ENCODE peak calls at places on chromosomes 5 and 9, in six cellular contexts. One of them, this sample, is unnamed.

GRCh38 chr5:91345466-91345865 is 37.7 kb downstream of the ARRDC3 start:
- DNase-seq in NCI-H1092: no peak
- DNase-seq in iPS DF 19.7: no peak
- DNase-seq in brain microvascular endothelial cell: no peak
- DNase-seq in activated naive CD4-positive, alpha-beta T cell treated with Interleukin-2 at 50 U/mL for 16 hours: no peak
- DNase-seq in SW 1271: no peak
- DNase-seq in this sample: no peak

GRCh38 chr5:65828507-65828906 is 97.9 kb upstream of the ERBIN start:
- DNase-seq in activated naive CD4-positive, alpha-beta T cell treated with Interleukin-2 at 50 U/mL for 16 hours: no peak
- DNase-seq in brain microvascular endothelial cell: no peak
- DNase-seq in iPS DF 19.7: no peak
- DNase-seq in NCI-H1092: no peak
- DNase-seq in SW 1271: no peak
- DNase-seq in this sample: no peak

GRCh38 chr9:126704157-126704941 is 90.6 kb downstream of the LMX1B start:
- DNase-seq in iPS DF 19.7: no peak
- DNase-seq in activated naive CD4-positive, alpha-beta T cell treated with Interleukin-2 at 50 U/mL for 16 hours: peak
- DNase-seq in brain microvascular endothelial cell: peak
- DNase-seq in NCI-H1092: no peak
- DNase-seq in SW 1271: no peak
- DNase-seq in this sample: peak

GRCh38 chr9:83572524-83572923 is 34.3 kb upstream of the FRMD3 start:
- DNase-seq in NCI-H1092: no peak
- DNase-seq in SW 1271: no peak
- DNase-seq in iPS DF 19.7: no peak
- DNase-seq in brain microvascular endothelial cell: peak
- DNase-seq in activated naive CD4-positive, alpha-beta T cell treated with Interleukin-2 at 50 U/mL for 16 hours: no peak
- DNase-seq in this sample: no peak

GRCh38 chr9:82209797-82210470 is 221.4 kb downstream of the SPATA31D1 start:
- DNase-seq in iPS DF 19.7: no peak
- DNase-seq in activated naive CD4-positive, alpha-beta T cell treated with Interleukin-2 at 50 U/mL for 16 hours: no peak
- DNase-seq in brain microvascular endothelial cell: no peak
- DNase-seq in SW 1271: no peak
- DNase-seq in NCI-H1092: no peak
- DNase-seq in this sample: no peak

GRCh38 chr5:158789441-158789840 is 310.3 kb downstream of the EBF1 start:
- DNase-seq in iPS DF 19.7: no peak
- DNase-seq in SW 1271: no peak
- DNase-seq in activated naive CD4-positive, alpha-beta T cell treated with Interleukin-2 at 50 U/mL for 16 hours: no peak
- DNase-seq in NCI-H1092: no peak
- DNase-seq in brain microvascular endothelial cell: no peak
- DNase-seq in this sample: no peak

GRCh38 chr5:80109549-80110478 is 74.7 kb downstream of the THBS4 start:
- DNase-seq in NCI-H1092: peak
- DNase-seq in SW 1271: no peak
- DNase-seq in activated naive CD4-positive, alpha-beta T cell treated with Interleukin-2 at 50 U/mL for 16 hours: no peak
- DNase-seq in brain microvascular endothelial cell: no peak
- DNase-seq in iPS DF 19.7: no peak
- DNase-seq in this sample: no peak

GRCh38 chr5:150131461-150131860 is 24.2 kb downstream of the PDGFRB start:
- DNase-seq in NCI-H1092: no peak
- DNase-seq in iPS DF 19.7: no peak
- DNase-seq in brain microvascular endothelial cell: no peak
- DNase-seq in SW 1271: no peak
- DNase-seq in activated naive CD4-positive, alpha-beta T cell treated with Interleukin-2 at 50 U/mL for 16 hours: no peak
- DNase-seq in this sample: no peak

GRCh38 chr5:125550237-125550636 is 803.8 kb upstream of the ZNF608 start:
- DNase-seq in iPS DF 19.7: no peak
- DNase-seq in NCI-H1092: no peak
- DNase-seq in brain microvascular endothelial cell: peak
- DNase-seq in SW 1271: no peak
- DNase-seq in activated naive CD4-positive, alpha-beta T cell treated with Interleukin-2 at 50 U/mL for 16 hours: no peak
- DNase-seq in this sample: no peak

GRCh38 chr5:8864053-8864452 is 681.8 kb downstream of the SEMA5A start:
- DNase-seq in NCI-H1092: no peak
- DNase-seq in brain microvascular endothelial cell: no peak
- DNase-seq in iPS DF 19.7: no peak
- DNase-seq in SW 1271: peak
- DNase-seq in activated naive CD4-positive, alpha-beta T cell treated with Interleukin-2 at 50 U/mL for 16 hours: no peak
- DNase-seq in this sample: no peak

GRCh38 chr5:959581-960531 is 48.7 kb upstream of the NKD2 start:
- DNase-seq in SW 1271: no peak
- DNase-seq in activated naive CD4-positive, alpha-beta T cell treated with Interleukin-2 at 50 U/mL for 16 hours: no peak
- DNase-seq in NCI-H1092: no peak
- DNase-seq in iPS DF 19.7: no peak
- DNase-seq in brain microvascular endothelial cell: no peak
- DNase-seq in this sample: no peak

GRCh38 chr9:122190597-122191381 is 31.1 kb downstream of the MORN5 start:
- DNase-seq in NCI-H1092: no peak
- DNase-seq in SW 1271: no peak
- DNase-seq in iPS DF 19.7: no peak
- DNase-seq in activated naive CD4-positive, alpha-beta T cell treated with Interleukin-2 at 50 U/mL for 16 hours: no peak
- DNase-seq in brain microvascular endothelial cell: no peak
- DNase-seq in this sample: no peak

GRCh38 chr9:83449166-83449565 is 89.0 kb downstream of the FRMD3 start:
- DNase-seq in iPS DF 19.7: no peak
- DNase-seq in NCI-H1092: no peak
- DNase-seq in activated naive CD4-positive, alpha-beta T cell treated with Interleukin-2 at 50 U/mL for 16 hours: no peak
- DNase-seq in brain microvascular endothelial cell: no peak
- DNase-seq in SW 1271: no peak
- DNase-seq in this sample: no peak

GRCh38 chr5:122565331-122565730 is 209.5 kb upstream of the SNX2 start:
- DNase-seq in NCI-H1092: no peak
- DNase-seq in brain microvascular endothelial cell: no peak
- DNase-seq in activated naive CD4-positive, alpha-beta T cell treated with Interleukin-2 at 50 U/mL for 16 hours: no peak
- DNase-seq in iPS DF 19.7: no peak
- DNase-seq in SW 1271: no peak
- DNase-seq in this sample: no peak

GRCh38 chr5:93595420-93596136 is 12.6 kb downstream of the NR2F1 start:
- DNase-seq in SW 1271: no peak
- DNase-seq in NCI-H1092: no peak
- DNase-seq in brain microvascular endothelial cell: no peak
- DNase-seq in iPS DF 19.7: no peak
- DNase-seq in activated naive CD4-positive, alpha-beta T cell treated with Interleukin-2 at 50 U/mL for 16 hours: no peak
- DNase-seq in this sample: peak